ENCODE peak calls at places on chromosomes 4 and X, in ten cellular contexts. I, D, F, Z, Y, N, O, J, P and L are unnamed samples.

GRCh38 chr4:165461176-165461835 is 82.5 kb downstream of the CPE start:
- DNase-seq in I (no peak), D (peak; percentile 18), F (peak; percentile 96), Z (peak; percentile 71), Y (peak; percentile 53), N (peak; percentile 38), O (no peak), J (no peak), P (no peak), L (peak; percentile 22)

GRCh38 chr4:119103263-119103662 is 32.4 kb upstream of the MYOZ2 start:
- DNase-seq in I (no peak), D (peak; percentile 100), F (peak; percentile 100), Z (peak; percentile 98), Y (peak; percentile 73), N (no peak), O (peak; percentile 55), J (no peak), P (no peak), L (peak; percentile 88)

GRCh38 chr4:102219143-102219542 is 126.1 kb downstream of the SLC39A8 start:
- DNase-seq in I (no peak), D (no peak), F (no peak), Z (no peak), Y (no peak), N (no peak), O (no peak), J (no peak), P (no peak), L (no peak)

GRCh38 chrX:111244238-111244750 is 26.0 kb downstream of the CAPN6 start:
- DNase-seq in I (no peak), D (peak; percentile 20), F (peak; percentile 12), Z (peak; percentile 26), Y (peak; percentile 3), N (no peak), O (no peak), J (no peak), P (no peak), L (no peak)

GRCh38 chr4:37490391-37491347 is 195.5 kb downstream of the RELL1 start:
- DNase-seq in I (no peak), D (no peak), F (no peak), Z (no peak), Y (no peak), N (no peak), O (no peak), J (no peak), P (no peak), L (no peak)

GRCh38 chr4:71198958-71199357 is 139.9 kb upstream of the SLC4A4 start:
- DNase-seq in I (peak; percentile 10), D (no peak), F (no peak), Z (no peak), Y (no peak), N (peak; percentile 38), O (no peak), J (no peak), P (no peak), L (no peak)

GRCh38 chr4:99334880-99335279 is 13.7 kb upstream of the ADH1B start:
- DNase-seq in I (no peak), D (no peak), F (no peak), Z (no peak), Y (no peak), N (no peak), O (no peak), J (no peak), P (no peak), L (no peak)

GRCh38 chr4:10157478-10158354 is 41.1 kb upstream of the WDR1 start:
- DNase-seq in I (peak; percentile 23), D (peak; percentile 70), F (peak; percentile 62), Z (peak; percentile 78), Y (peak; percentile 73), N (peak; percentile 58), O (peak; percentile 45), J (no peak), P (peak; percentile 53), L (peak; percentile 72)

GRCh38 chr4:101349346-101350064 is 2.2 kb upstream of the PPP3CA start:
- DNase-seq in I (no peak), D (peak; percentile 96), F (peak; percentile 51), Z (peak; percentile 35), Y (no peak), N (no peak), O (peak; percentile 73), J (no peak), P (no peak), L (peak; percentile 81)

GRCh38 chr4:164606478-164606877 is 147.5 kb upstream of the SMIM31 start:
- DNase-seq in I (no peak), D (no peak), F (no peak), Z (no peak), Y (no peak), N (no peak), O (no peak), J (no peak), P (no peak), L (no peak)

GRCh38 chr4:3875466-3875865 is 109.3 kb downstream of the ADRA2C start:
- DNase-seq in I (no peak), D (no peak), F (no peak), Z (no peak), Y (no peak), N (no peak), O (no peak), J (no peak), P (no peak), L (no peak)

GRCh38 chr4:629636-629915 is 4.2 kb downstream of the PDE6B start:
- DNase-seq in I (no peak), D (no peak), F (no peak), Z (no peak), Y (no peak), N (no peak), O (no peak), J (no peak), P (no peak), L (peak; percentile 50)

GRCh38 chrX:68721546-68721945 is 74.1 kb downstream of the STARD8 start:
- DNase-seq in I (no peak), D (no peak), F (no peak), Z (no peak), Y (no peak), N (no peak), O (no peak), J (no peak), P (no peak), L (no peak)

GRCh38 chrX:56986138-56986537 is 9.2 kb downstream of the SPIN3 start:
- DNase-seq in I (no peak), D (peak; percentile 68), F (no peak), Z (no peak), Y (no peak), N (no peak), O (no peak), J (no peak), P (no peak), L (no peak)

GRCh38 chrX:2696698-2697215 is 5.7 kb downstream of the CD99 start:
- DNase-seq in I (peak; percentile 48), D (peak; percentile 95), F (peak; percentile 91), Z (peak; percentile 95), Y (peak; percentile 84), N (no peak), O (no peak), J (no peak), P (peak; percentile 65), L (peak; percentile 76)

GRCh38 chrX:1600406-1601050 is 9.1 kb downstream of the AKAP17A start:
- DNase-seq in I (no peak), D (no peak), F (no peak), Z (no peak), Y (no peak), N (no peak), O (no peak), J (no peak), P (no peak), L (no peak)

GRCh38 chrX:153446950-153447580 is 1.2 kb upstream of the TREX2 start:
- DNase-seq in I (no peak), D (no peak), F (no peak), Z (no peak), Y (no peak), N (no peak), O (no peak), J (no peak), P (no peak), L (no peak)

GRCh38 chrX:150844016-150844415 is 54.5 kb downstream of the CD99L2 start:
- DNase-seq in I (no peak), D (peak; percentile 92), F (peak; percentile 33), Z (no peak), Y (no peak), N (no peak), O (no peak), J (no peak), P (no peak), L (no peak)

GRCh38 chr4:8133897-8134542 is 24.6 kb downstream of the ABLIM2 start:
- DNase-seq in I (no peak), D (no peak), F (no peak), Z (no peak), Y (no peak), N (no peak), O (no peak), J (no peak), P (no peak), L (no peak)

GRCh38 chr4:69910016-69910782 is 20.7 kb upstream of the CSN1S1 start:
- DNase-seq in I (no peak), D (peak; percentile 26), F (peak; percentile 1), Z (peak; percentile 74), Y (peak; percentile 33), N (no peak), O (no peak), J (no peak), P (no peak), L (peak; percentile 43)

GRCh38 chr4:10554694-10555093 is 97.5 kb upstream of the ZNF518B start:
- DNase-seq in I (peak; percentile 40), D (peak; percentile 63), F (peak; percentile 40), Z (peak; percentile 67), Y (peak; percentile 69), N (peak; percentile 43), O (no peak), J (no peak), P (peak; percentile 42), L (peak; percentile 68)

GRCh38 chr4:83810428-83810827 is 274.5 kb downstream of the GPAT3 start:
- DNase-seq in I (no peak), D (peak; percentile 21), F (peak; percentile 60), Z (peak; percentile 26), Y (no peak), N (no peak), O (no peak), J (no peak), P (no peak), L (no peak)

GRCh38 chrX:56728752-56729151 is 291 bp upstream of the NBDY start:
- DNase-seq in I (peak; percentile 6), D (no peak), F (peak; percentile 32), Z (peak; percentile 16), Y (peak; percentile 8), N (no peak), O (no peak), J (no peak), P (peak; percentile 8), L (no peak)

GRCh38 chr4:135050086-135050717 is 848.6 kb upstream of the PABPC4L start:
- DNase-seq in I (no peak), D (no peak), F (no peak), Z (no peak), Y (peak; percentile 24), N (no peak), O (no peak), J (no peak), P (no peak), L (peak; percentile 48)

GRCh38 chrX:347351-348117 is 28.9 kb upstream of the GTPBP6 start:
- DNase-seq in I (no peak), D (no peak), F (no peak), Z (no peak), Y (no peak), N (no peak), O (peak; percentile 34), J (no peak), P (no peak), L (no peak)